ENCODE peak calls at places on chromosomes 5 and 9, in five cellular contexts. E is PC-3; V is uterus; A is left lung; B is CD4-positive, alpha-beta memory T cell. P is an unnamed sample.

GRCh38 chr5:132063090-132063911 is 2.8 kb downstream of the IL3 start:
- DNase-seq in B (peak; percentile 69), E (peak; percentile 64), A (peak; percentile 57), V (peak; percentile 56), P (peak; percentile 75)

GRCh38 chr9:71145179-71145578 is 23.8 kb upstream of the TRPM3 start:
- DNase-seq in V (no peak), A (no peak), E (no peak), B (no peak), P (no peak)

GRCh38 chr9:4308482-4308881 is 8.6 kb upstream of the GLIS3 start:
- DNase-seq in A (no peak), V (no peak), E (no peak), B (no peak), P (no peak)

GRCh38 chr9:90022474-90022873 is 417.7 kb downstream of the GADD45G start:
- DNase-seq in E (no peak), V (no peak), B (no peak), A (no peak), P (no peak)

GRCh38 chr5:148776780-148777179 is 49.6 kb upstream of the ADRB2 start:
- DNase-seq in B (no peak), V (no peak), E (peak; percentile 99), A (peak; percentile 43), P (no peak)

GRCh38 chr5:173451031-173451430 is 122.8 kb upstream of the STC2 start:
- DNase-seq in E (peak; percentile 39), B (no peak), V (no peak), A (no peak), P (peak; percentile 37)

GRCh38 chr9:116549061-116549664 is 137.9 kb upstream of the TRIM32 start:
- DNase-seq in V (peak; percentile 85), A (peak; percentile 79), B (no peak), E (peak; percentile 80), P (no peak)

GRCh38 chr5:97142521-97143254 is at the start of gene LIX1:
- DNase-seq in E (peak; percentile 63), V (no peak), A (no peak), B (no peak), P (peak; percentile 75)

GRCh38 chr9:87973122-87973521 is 1.2 kb downstream of the CDK20 start:
- DNase-seq in V (no peak), A (no peak), E (no peak), B (no peak), P (no peak)

GRCh38 chr5:133366966-133367365 is 245.4 kb downstream of the FSTL4 start:
- DNase-seq in E (no peak), B (no peak), A (no peak), V (no peak), P (no peak)

GRCh38 chr5:94314507-94315170 is 303.8 kb downstream of the KIAA0825 start:
- DNase-seq in A (no peak), B (no peak), V (no peak), E (no peak), P (no peak)

GRCh38 chr9:114078021-114078780 is at the start of gene AMBP:
- DNase-seq in B (no peak), V (no peak), A (no peak), E (no peak), P (no peak)

GRCh38 chr5:59042683-59043082 is 459.8 kb downstream of the RAB3C start:
- DNase-seq in V (no peak), A (peak; percentile 44), B (no peak), E (peak; percentile 22), P (no peak)

GRCh38 chr9:120914410-120914809 is 12.2 kb downstream of the TRAF1 start:
- DNase-seq in B (no peak), A (no peak), V (no peak), E (no peak), P (no peak)

GRCh38 chr9:3746296-3747275 is 220.8 kb upstream of the RFX3 start:
- DNase-seq in V (no peak), B (no peak), A (no peak), E (peak; percentile 91), P (no peak)

GRCh38 chr5:109496112-109496511 is 86.3 kb upstream of the PJA2 start:
- DNase-seq in A (no peak), B (no peak), V (no peak), E (no peak), P (no peak)

GRCh38 chr9:71681708-71682268 is 86.5 kb downstream of the CEMIP2 start:
- DNase-seq in A (no peak), V (peak; percentile 22), B (no peak), E (peak; percentile 57), P (no peak)

GRCh38 chr5:175745212-175745611 is 87.3 kb downstream of the HRH2 start:
- DNase-seq in V (no peak), E (peak; percentile 51), A (no peak), B (no peak), P (no peak)

GRCh38 chr9:14315754-14316573 is 2.0 kb upstream of the NFIB start:
- DNase-seq in A (no peak), E (peak; percentile 40), V (peak; percentile 52), B (no peak), P (no peak)

GRCh38 chr5:153777681-153778080 is 261.0 kb downstream of the FAM114A2 start:
- DNase-seq in V (no peak), B (no peak), E (no peak), A (no peak), P (no peak)

GRCh38 chr5:21862986-21863385 is 990.2 kb downstream of the CDH12 start:
- DNase-seq in V (no peak), E (no peak), A (no peak), B (no peak), P (no peak)

GRCh38 chr9:15403155-15403554 is 19.5 kb upstream of the SNAPC3 start:
- DNase-seq in V (no peak), A (no peak), E (peak; percentile 12), B (no peak), P (peak; percentile 55)

GRCh38 chr5:165622864-165623536 is 2117.6 kb downstream of the MAT2B start:
- DNase-seq in V (no peak), E (no peak), A (no peak), B (no peak), P (no peak)

GRCh38 chr9:1522219-1522767 is 472.1 kb downstream of the DMRT2 start:
- DNase-seq in E (no peak), V (no peak), A (no peak), B (no peak), P (no peak)

DNA sequence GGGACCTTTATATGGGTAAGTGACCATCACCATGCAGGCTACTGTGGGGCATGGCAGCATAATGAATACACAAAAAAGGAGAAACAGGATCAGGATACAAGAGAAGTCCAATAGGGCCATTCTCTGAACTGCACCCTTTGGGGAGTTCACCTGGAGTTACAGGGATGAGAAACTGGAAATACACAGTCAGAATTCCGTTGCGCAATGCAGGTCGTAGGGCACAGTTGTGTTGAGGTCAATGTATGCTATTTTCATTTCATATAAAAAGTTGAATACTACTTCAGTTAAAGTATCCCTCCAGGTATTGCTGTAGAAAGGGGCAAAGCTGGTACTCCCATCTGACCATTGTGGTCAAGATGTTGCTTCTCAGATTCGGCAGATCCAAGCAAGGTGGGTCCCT is 471.4 kb downstream of the DMRT2 start:
- DNase-seq in V (no peak), E (no peak), B (no peak), A (no peak), P (no peak)
- H3K9me3 ChIP-seq in V (no peaks in the 10 kb centered on the region), E (no peaks in the 10 kb centered on the region), B (no peaks in the 10 kb centered on the region), A (no peaks in the 10 kb centered on the region), P (no peaks in the 10 kb centered on the region)

GRCh38 chr5:455806-456205 is 12.8 kb downstream of the EXOC3 start:
- DNase-seq in B (no peak), A (no peak), V (peak; percentile 2), E (no peak), P (no peak)

GRCh38 chr5:454936-455335 is 12.0 kb downstream of the EXOC3 start:
- DNase-seq in A (no peak), E (no peak), V (peak; percentile 3), B (no peak), P (no peak)

GRCh38 chr5:457195-457961 is 14.4 kb downstream of the EXOC3 start:
- DNase-seq in A (peak; percentile 26), B (no peak), E (no peak), V (peak; percentile 9), P (no peak)

GRCh38 chr5:458547-459353 is 15.8 kb downstream of the EXOC3 start:
- DNase-seq in E (peak; percentile 90), V (peak; percentile 9), A (peak; percentile 33), B (peak; percentile 57), P (no peak)

DNA sequence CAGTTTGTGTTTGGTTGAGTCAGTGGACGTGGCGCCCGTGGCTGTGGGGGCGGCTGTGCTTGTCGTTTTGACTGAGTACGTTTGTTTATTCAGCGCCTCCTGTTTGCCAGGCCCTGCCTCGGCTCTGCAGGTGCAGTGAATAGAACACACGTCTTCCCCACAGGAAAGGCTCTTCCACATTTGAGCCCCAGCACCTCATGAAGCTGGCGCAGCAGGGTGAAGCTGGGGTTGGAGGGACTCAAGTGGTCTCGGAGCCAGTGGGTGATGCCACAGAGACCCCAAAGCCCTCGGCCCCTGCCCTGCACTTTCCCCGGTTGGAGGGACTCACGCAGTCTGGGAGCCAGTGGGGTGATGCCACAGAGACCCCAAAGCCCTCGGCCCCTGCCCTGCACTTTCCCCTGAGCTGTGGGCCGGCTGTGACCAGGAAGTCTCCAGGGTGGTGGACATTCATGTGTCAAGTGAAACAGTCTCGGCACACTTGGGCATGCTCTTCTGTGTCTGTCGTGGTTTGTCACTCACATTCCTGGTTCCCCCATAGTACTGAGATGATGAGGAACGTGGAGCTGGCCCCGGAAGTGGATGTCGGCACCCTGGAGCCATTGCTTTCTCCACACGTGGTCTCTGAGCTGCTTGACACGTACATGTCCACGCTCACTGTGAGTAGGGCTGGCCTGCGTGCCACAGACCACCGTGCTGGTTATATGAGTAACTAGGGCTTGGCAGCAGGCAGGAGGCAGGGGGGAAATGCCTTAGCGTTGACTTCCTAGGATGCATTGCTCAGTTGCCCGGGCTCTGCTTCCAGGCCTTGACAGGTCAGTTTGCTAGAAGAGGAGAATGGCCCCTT is 13.6 kb downstream of the EXOC3 start:
- DNase-seq in B (no peak), E (no peak), A (no peak), V (peak; percentile 5), P (no peak)
- H3K36me3 ChIP-seq in B (peaks cover 71% of the 10 kb centered on the region), E (peaks cover 63% of the 10 kb centered on the region), A (no peaks in the 10 kb centered on the region), V (no peaks in the 10 kb centered on the region), P (peaks cover 90% of the 10 kb centered on the region)

GRCh38 chr9:111548623-111549022 is 23.6 kb downstream of the ZNF483 start:
- DNase-seq in B (no peak), A (no peak), E (no peak), V (no peak), P (no peak)

DNA sequence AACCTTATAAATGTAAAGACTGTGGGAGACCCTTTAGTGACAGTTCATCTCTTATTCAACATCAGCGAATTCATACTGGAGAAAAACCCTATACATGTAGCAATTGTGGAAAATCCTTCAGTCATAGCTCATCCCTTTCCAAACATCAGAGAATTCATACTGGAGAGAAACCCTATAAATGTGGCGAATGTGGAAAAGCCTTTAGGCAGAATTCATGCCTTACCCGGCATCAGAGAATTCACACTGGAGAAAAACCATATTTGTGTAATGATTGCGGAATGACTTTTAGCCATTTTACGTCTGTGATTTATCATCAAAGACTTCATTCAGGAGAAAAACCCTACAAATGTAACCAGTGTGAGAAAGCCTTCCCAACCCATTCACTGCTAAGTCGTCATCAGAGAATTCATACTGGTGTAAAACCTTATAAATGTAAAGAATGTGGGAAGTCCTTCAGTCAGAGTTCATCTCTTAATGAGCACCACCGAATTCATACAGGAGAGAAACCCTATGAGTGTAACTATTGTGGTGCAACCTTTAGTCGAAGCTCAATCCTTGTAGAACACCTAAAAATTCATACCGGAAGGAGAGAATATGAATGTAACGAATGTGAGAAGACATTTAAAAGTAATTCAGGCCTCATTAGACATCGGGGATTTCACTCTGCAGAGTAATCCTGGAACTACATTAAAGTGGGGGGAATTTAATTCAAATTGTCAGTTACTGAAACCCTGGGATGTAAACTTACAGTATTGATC is 17.7 kb downstream of the ZNF483 start:
- DNase-seq in A (no peak), B (no peak), E (no peak), V (no peak), P (no peak)
- H3K9me3 ChIP-seq in A (peaks cover 31% of the 10 kb centered on the region), B (peaks cover 54% of the 10 kb centered on the region), E (peaks cover 69% of the 10 kb centered on the region), V (peaks cover 89% of the 10 kb centered on the region), P (peaks cover 35% of the 10 kb centered on the region)

GRCh38 chr5:14308384-14309154 is 165.4 kb downstream of the TRIO start:
- DNase-seq in V (no peak), A (no peak), E (no peak), B (no peak), P (no peak)
- H3K36me3 ChIP-seq in V (no peaks in the 10 kb centered on the region), A (no peaks in the 10 kb centered on the region), E (peaks cover 88% of the 10 kb centered on the region), B (no peaks in the 10 kb centered on the region), P (peaks cover 4% of the 10 kb centered on the region)

P was measured in OCI-LY7.